ENCODE peak calls at places on chromosomes 12 and 14, in five cellular contexts. I is heart left ventricle, F is lower lobe of right lung, C is RWPE2, E is right cardiac atrium. W is an unnamed sample.

GRCh38 chr12:103735291-103735690 is 105.7 kb downstream of the NT5DC3 start:
- ATAC-seq in I (no peak), C (no peak), F (no peak), E (no peak), W (no peak)

GRCh38 chr14:56694609-56695008 is 115.0 kb downstream of the TMEM260 start:
- ATAC-seq in F (no peak), E (no peak), I (no peak), C (no peak), W (no peak)

GRCh38 chr14:37826869-37827268 is 231.4 kb downstream of the TTC6 start:
- ATAC-seq in E (no peak), I (no peak), C (no peak), F (no peak), W (no peak)

GRCh38 chr12:113860950-113861349 is 105.2 kb downstream of the RBM19 start:
- ATAC-seq in C (peak; percentile 92), F (no peak), I (no peak), E (no peak), W (no peak)

GRCh38 chr14:58882577-58883018 is 244.8 kb downstream of the DACT1 start:
- ATAC-seq in E (no peak), C (no peak), I (no peak), F (no peak), W (no peak)

GRCh38 chr12:82519508-82519907 is 161.2 kb downstream of the METTL25 start:
- ATAC-seq in F (no peak), C (no peak), I (no peak), E (no peak), W (no peak)

GRCh38 chr14:40099316-40099715 is 667.1 kb upstream of the FBXO33 start:
- ATAC-seq in C (no peak), I (no peak), E (no peak), F (no peak), W (no peak)

GRCh38 chr12:121520119-121520518 is 60.7 kb downstream of the KDM2B start:
- ATAC-seq in C (no peak), E (no peak), I (no peak), F (peak; percentile 69), W (no peak)

GRCh38 chr12:124457287-124458219 is 109.9 kb downstream of the NCOR2 start:
- ATAC-seq in I (peak; percentile 75), E (peak; percentile 71), F (peak; percentile 66), C (no peak), W (peak; percentile 75)

GRCh38 chr12:115037830-115038229 is 353.9 kb upstream of the TBX3 start:
- ATAC-seq in I (no peak), F (no peak), C (no peak), E (peak; percentile 73), W (no peak)

GRCh38 chr14:32524609-32525391 is 195.7 kb downstream of the AKAP6 start:
- ATAC-seq in C (no peak), F (no peak), I (peak; percentile 24), E (no peak), W (no peak)

GRCh38 chr12:109250523-109250922 is 58.6 kb downstream of the FOXN4 start:
- ATAC-seq in F (no peak), I (no peak), C (no peak), E (no peak), W (no peak)

GRCh38 chr12:97643961-97644360 is 181.4 kb downstream of the RMST start:
- ATAC-seq in F (no peak), I (no peak), E (no peak), C (no peak), W (no peak)

GRCh38 chr12:14810167-14810952 is 3.6 kb downstream of the SMCO3 start:
- ATAC-seq in F (peak; percentile 83), C (no peak), I (no peak), E (no peak), W (no peak)

DNA sequence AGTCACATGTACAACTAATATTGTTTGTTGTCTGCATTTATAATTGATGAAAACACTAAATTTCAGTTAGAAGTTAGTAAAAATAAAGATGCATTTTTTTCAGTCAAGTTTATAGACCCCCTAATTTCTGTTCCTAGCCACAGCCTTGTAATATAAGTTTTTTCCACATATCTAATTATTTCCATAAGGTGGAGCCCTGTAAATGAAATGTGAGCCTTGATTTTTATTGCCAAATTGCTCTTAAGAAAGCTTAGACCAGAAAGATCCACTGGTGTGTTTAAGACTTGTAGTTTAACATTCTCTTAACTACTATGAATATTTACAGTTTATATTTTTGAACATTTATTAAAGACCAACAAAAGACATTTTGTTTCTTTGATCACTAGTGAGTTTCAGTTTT is 322.1 kb upstream of the RGS6 start:
- ATAC-seq in C (no peak), E (no peak), F (no peak), I (no peak), W (no peak)
- H3K27ac ChIP-seq in C (no peak overlapping the region), E (no peak overlapping the region), F (no peak overlapping the region), I (no peak overlapping the region), W (no peak overlapping the region)

GRCh38 chr12:54191126-54191525 is 2.3 kb upstream of the SMUG1 start:
- ATAC-seq in I (no peak), C (no peak), E (no peak), F (no peak), W (no peak)

GRCh38 chr12:54195736-54196347 is 7.1 kb upstream of the SMUG1 start:
- ATAC-seq in I (peak; percentile 26), F (peak; percentile 52), E (no peak), C (peak; percentile 75), W (no peak)

GRCh38 chr12:54195080-54195479 is 6.3 kb upstream of the SMUG1 start:
- ATAC-seq in C (no peak), E (no peak), I (no peak), F (no peak), W (no peak)

GRCh38 chr12:54191550-54192022 is 2.8 kb upstream of the SMUG1 start:
- ATAC-seq in I (peak; percentile 58), F (peak; percentile 79), E (peak; percentile 71), C (peak; percentile 62), W (peak; percentile 45)

GRCh38 chr12:54193437-54193836 is 4.7 kb upstream of the SMUG1 start:
- ATAC-seq in E (no peak), F (no peak), I (no peak), C (no peak), W (no peak)
- H3K27me3 ChIP-seq in E (no peaks in the 10 kb centered on the region), F (peaks cover 34% of the 10 kb centered on the region), I (no peaks in the 10 kb centered on the region), C (no peaks in the 10 kb centered on the region), W (peaks cover 64% of the 10 kb centered on the region)

GRCh38 chr12:55845785-55846496 is 3.2 kb upstream of the MMP19 start:
- ATAC-seq in I (no peak), C (no peak), E (no peak), F (no peak), W (no peak)

GRCh38 chr12:55845349-55845748 is 2.6 kb upstream of the MMP19 start:
- ATAC-seq in I (no peak), F (no peak), E (no peak), C (no peak), W (no peak)

GRCh38 chr12:55849616-55850015 is 6.9 kb upstream of the MMP19 start:
- ATAC-seq in F (no peak), E (no peak), C (no peak), I (no peak), W (no peak)

GRCh38 chr12:55847603-55848329 is 5.0 kb upstream of the MMP19 start:
- ATAC-seq in E (peak; percentile 97), C (peak; percentile 97), F (peak; percentile 95), I (peak; percentile 98), W (peak; percentile 96)

GRCh38 chr12:55847033-55847432 is 4.3 kb upstream of the MMP19 start:
- ATAC-seq in F (peak; percentile 54), E (peak; percentile 45), C (no peak), I (peak; percentile 4), W (peak; percentile 10)
- H3K27ac ChIP-seq in F (peak overlapping the region; percentile 92), E (peak overlapping the region; percentile 47), C (peak overlapping the region; percentile 97), I (peak overlapping the region; percentile 95), W (peak overlapping the region; percentile 92)

DNA sequence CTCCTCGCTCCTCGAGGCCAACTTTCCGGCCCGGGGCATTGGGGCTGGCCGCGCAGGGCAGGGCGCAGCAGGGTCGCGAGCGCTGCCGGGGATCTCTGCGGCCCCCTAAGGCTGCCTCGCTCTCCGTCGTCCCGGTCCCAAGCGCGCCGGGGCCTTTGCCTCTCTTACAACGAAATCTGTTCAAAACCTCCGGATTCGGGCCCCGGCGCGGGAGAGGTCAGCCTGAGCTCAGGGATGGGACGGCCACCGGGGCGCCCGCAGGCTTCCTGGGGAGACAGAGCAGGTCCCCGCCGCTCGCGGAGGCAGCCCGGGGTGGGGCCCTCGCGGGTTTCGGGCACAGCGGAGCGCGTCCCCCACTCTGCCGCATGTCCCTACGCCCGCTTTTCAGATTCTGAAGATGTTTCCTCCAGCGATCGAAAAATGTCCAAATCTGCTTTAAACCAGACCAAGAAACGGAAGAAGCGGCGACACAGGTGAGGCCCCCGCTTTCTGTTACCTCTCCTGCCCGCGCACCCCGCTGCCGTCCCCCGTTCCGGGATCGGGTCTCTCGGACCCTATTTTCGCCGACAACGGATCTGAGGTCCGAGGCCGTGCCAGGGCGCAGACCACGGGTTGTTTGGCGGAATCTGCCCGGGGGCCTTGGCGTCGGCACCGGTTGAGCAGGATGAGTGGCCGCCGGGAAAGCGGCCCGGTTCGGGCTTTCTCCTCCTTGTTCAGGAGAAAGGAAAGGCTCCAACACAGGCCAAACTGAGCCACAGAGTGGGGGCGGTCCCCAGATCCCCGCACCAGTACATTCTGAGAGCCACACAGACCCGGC is 1.8 kb downstream of the VSX2 start:
- ATAC-seq in F (peak; percentile 11), I (no peak), E (peak; percentile 51), C (peak; percentile 17), W (no peak)
- H3K27me3 ChIP-seq in F (peaks cover 89% of the 10 kb centered on the region), I (peaks cover 67% of the 10 kb centered on the region), E (no peaks in the 10 kb centered on the region), C (peaks cover 84% of the 10 kb centered on the region), W (peaks cover 94% of the 10 kb centered on the region)

GRCh38 chr12:123131291-123131831 is 19.5 kb downstream of the PITPNM2 start:
- ATAC-seq in F (peak; percentile 15), E (peak; percentile 76), C (peak; percentile 10), I (peak; percentile 75), W (no peak)
- H3K27ac ChIP-seq in F (peak overlapping the region; percentile 7), E (peak overlapping the region; percentile 83), C (no peak overlapping the region), I (peak overlapping the region; percentile 68), W (peak overlapping the region; percentile 76)

GRCh38 chr14:99731536-99732435 is 47.7 kb downstream of the CYP46A1 start:
- ATAC-seq in C (peak; percentile 13), E (no peak), F (no peak), I (peak; percentile 32), W (peak; percentile 35)

GRCh38 chr14:99730876-99731351 is 46.8 kb downstream of the CYP46A1 start:
- ATAC-seq in C (peak; percentile 2), E (no peak), F (no peak), I (no peak), W (no peak)

GRCh38 chr14:99733221-99733550 is 49.1 kb downstream of the CYP46A1 start:
- ATAC-seq in C (no peak), I (no peak), F (no peak), E (no peak), W (no peak)

GRCh38 chr14:99733551-99734405 is 49.7 kb downstream of the CYP46A1 start:
- ATAC-seq in F (peak; percentile 21), I (no peak), E (peak; percentile 8), C (no peak), W (no peak)

DNA sequence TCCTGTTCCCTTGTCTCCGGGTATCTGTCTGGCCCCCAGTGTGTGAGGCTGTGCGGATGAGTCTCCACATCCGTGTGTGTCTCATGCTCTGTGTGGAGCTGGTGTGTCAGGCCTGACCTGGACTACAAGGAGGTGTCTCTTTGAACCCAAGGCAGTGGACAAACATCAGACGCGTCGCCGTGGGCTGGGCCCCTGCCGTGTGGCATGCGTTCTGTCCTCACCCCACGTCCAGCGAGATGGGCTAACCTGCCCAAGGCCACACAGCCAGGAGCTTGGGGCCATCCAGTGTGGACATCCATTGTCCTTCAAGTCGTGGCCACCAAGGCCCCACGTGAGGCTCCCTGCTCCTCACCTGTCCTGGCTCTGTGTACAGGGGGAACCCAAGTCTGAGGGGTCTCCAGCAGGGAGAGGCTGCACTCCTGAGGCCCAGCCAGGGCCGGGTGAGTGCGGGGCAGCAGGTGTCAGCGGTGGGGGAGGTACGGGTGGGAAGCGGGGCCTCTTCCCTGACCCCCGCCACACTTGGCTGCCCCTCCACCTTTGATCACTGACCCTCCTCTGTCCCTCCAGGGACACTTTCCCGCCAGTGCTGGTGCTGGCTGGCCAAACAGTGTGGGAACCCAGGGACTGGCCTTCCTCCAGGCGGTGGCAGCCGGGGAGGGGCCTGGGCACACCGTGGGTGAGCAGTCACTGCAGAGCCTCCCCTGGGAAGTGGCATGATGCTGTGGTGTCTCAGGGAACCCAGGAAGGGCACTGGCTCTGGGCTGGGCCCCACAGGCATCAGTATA is 48.5 kb downstream of the CYP46A1 start:
- ATAC-seq in I (no peak), F (no peak), C (no peak), E (no peak), W (no peak)
- H3K27me3 ChIP-seq in I (no peaks in the 10 kb centered on the region), F (peaks cover 10% of the 10 kb centered on the region), C (no peaks in the 10 kb centered on the region), E (no peaks in the 10 kb centered on the region), W (no peaks in the 10 kb centered on the region)